ENCODE peak calls at places on chromosome 19, in six cellular contexts. One of them, this sample, is unnamed.

GRCh38 chr19:30288957-30289735 is 83.0 kb upstream of the ZNF536 start:
- DNase-seq in fibroblast of the aortic adventitia: no peak
- DNase-seq in anterior cingulate cortex: no peak
- DNase-seq in activated naive CD4-positive, alpha-beta T cell: no peak
- DNase-seq in HT1080: no peak
- DNase-seq in ELR: no peak
- DNase-seq in this sample: no peak

GRCh38 chr19:40223135-40223822 is 3.2 kb downstream of the CCNP start:
- DNase-seq in fibroblast of the aortic adventitia: no peak
- DNase-seq in anterior cingulate cortex: no peak
- DNase-seq in activated naive CD4-positive, alpha-beta T cell: no peak
- DNase-seq in HT1080: no peak
- DNase-seq in ELR: no peak
- DNase-seq in this sample: peak

GRCh38 chr19:46546194-46546896 is 50.7 kb upstream of the PNMA8B start:
- DNase-seq in fibroblast of the aortic adventitia: peak
- DNase-seq in anterior cingulate cortex: no peak
- DNase-seq in activated naive CD4-positive, alpha-beta T cell: no peak
- DNase-seq in HT1080: peak
- DNase-seq in ELR: peak
- DNase-seq in this sample: peak

GRCh38 chr19:4866595-4867424 is 657 bp downstream of the PLIN3 start:
- DNase-seq in fibroblast of the aortic adventitia: peak
- DNase-seq in anterior cingulate cortex: no peak
- DNase-seq in activated naive CD4-positive, alpha-beta T cell: no peak
- DNase-seq in HT1080: no peak
- DNase-seq in ELR: peak
- DNase-seq in this sample: peak

GRCh38 chr19:51743405-51743804 is 8.3 kb downstream of the FPR1 start:
- DNase-seq in fibroblast of the aortic adventitia: no peak
- DNase-seq in anterior cingulate cortex: no peak
- DNase-seq in activated naive CD4-positive, alpha-beta T cell: no peak
- DNase-seq in HT1080: peak
- DNase-seq in ELR: peak
- DNase-seq in this sample: no peak

GRCh38 chr19:38093587-38093986 is 130.4 kb downstream of the DPF1 start:
- DNase-seq in fibroblast of the aortic adventitia: no peak
- DNase-seq in anterior cingulate cortex: no peak
- DNase-seq in activated naive CD4-positive, alpha-beta T cell: no peak
- DNase-seq in HT1080: no peak
- DNase-seq in ELR: no peak
- DNase-seq in this sample: no peak

GRCh38 chr19:12838182-12838890 is at the start of gene MAST1:
- DNase-seq in fibroblast of the aortic adventitia: no peak
- DNase-seq in anterior cingulate cortex: no peak
- DNase-seq in activated naive CD4-positive, alpha-beta T cell: no peak
- DNase-seq in HT1080: no peak
- DNase-seq in ELR: peak
- DNase-seq in this sample: peak

GRCh38 chr19:6769006-6769637 is 1.9 kb upstream of the SH2D3A start:
- DNase-seq in fibroblast of the aortic adventitia: peak
- DNase-seq in anterior cingulate cortex: no peak
- DNase-seq in activated naive CD4-positive, alpha-beta T cell: no peak
- DNase-seq in HT1080: peak
- DNase-seq in ELR: peak
- DNase-seq in this sample: peak

GRCh38 chr19:39110263-39110967 is 15.2 kb upstream of the PAK4 start:
- DNase-seq in fibroblast of the aortic adventitia: peak
- DNase-seq in anterior cingulate cortex: no peak
- DNase-seq in activated naive CD4-positive, alpha-beta T cell: peak
- DNase-seq in HT1080: no peak
- DNase-seq in ELR: peak
- DNase-seq in this sample: peak

GRCh38 chr19:4704317-4704673 is 19.3 kb downstream of the DPP9 start:
- DNase-seq in fibroblast of the aortic adventitia: no peak
- DNase-seq in anterior cingulate cortex: no peak
- DNase-seq in activated naive CD4-positive, alpha-beta T cell: no peak
- DNase-seq in HT1080: no peak
- DNase-seq in ELR: no peak
- DNase-seq in this sample: no peak

GRCh38 chr19:33408538-33408937 is 35.0 kb downstream of the CEBPG start:
- DNase-seq in fibroblast of the aortic adventitia: no peak
- DNase-seq in anterior cingulate cortex: no peak
- DNase-seq in activated naive CD4-positive, alpha-beta T cell: no peak
- DNase-seq in HT1080: no peak
- DNase-seq in ELR: no peak
- DNase-seq in this sample: no peak

GRCh38 chr19:16070366-16070990 is 5.8 kb upstream of the TPM4 start:
- DNase-seq in fibroblast of the aortic adventitia: no peak
- DNase-seq in anterior cingulate cortex: no peak
- DNase-seq in activated naive CD4-positive, alpha-beta T cell: peak
- DNase-seq in HT1080: peak
- DNase-seq in ELR: no peak
- DNase-seq in this sample: peak

GRCh38 chr19:20333508-20333907 is 166.5 kb downstream of the ZNF486 start:
- DNase-seq in fibroblast of the aortic adventitia: no peak
- DNase-seq in anterior cingulate cortex: no peak
- DNase-seq in activated naive CD4-positive, alpha-beta T cell: no peak
- DNase-seq in HT1080: no peak
- DNase-seq in ELR: no peak
- DNase-seq in this sample: no peak

GRCh38 chr19:16566161-16566560 is 6.1 kb downstream of the SLC35E1 start:
- DNase-seq in fibroblast of the aortic adventitia: no peak
- DNase-seq in anterior cingulate cortex: no peak
- DNase-seq in activated naive CD4-positive, alpha-beta T cell: peak
- DNase-seq in HT1080: no peak
- DNase-seq in ELR: no peak
- DNase-seq in this sample: no peak

GRCh38 chr19:2273356-2274184 is 8.4 kb downstream of the PEAK3 start:
- DNase-seq in fibroblast of the aortic adventitia: peak
- DNase-seq in anterior cingulate cortex: no peak
- DNase-seq in activated naive CD4-positive, alpha-beta T cell: peak
- DNase-seq in HT1080: peak
- DNase-seq in ELR: peak
- DNase-seq in this sample: peak

GRCh38 chr19:2557093-2557440 is 81.1 kb downstream of the GADD45B start:
- DNase-seq in fibroblast of the aortic adventitia: no peak
- DNase-seq in anterior cingulate cortex: no peak
- DNase-seq in activated naive CD4-positive, alpha-beta T cell: no peak
- DNase-seq in HT1080: no peak
- DNase-seq in ELR: no peak
- DNase-seq in this sample: no peak

GRCh38 chr19:53868091-53868891 is 608 bp downstream of the MYADM start:
- DNase-seq in fibroblast of the aortic adventitia: peak
- DNase-seq in anterior cingulate cortex: no peak
- DNase-seq in activated naive CD4-positive, alpha-beta T cell: no peak
- DNase-seq in HT1080: peak
- DNase-seq in ELR: peak
- DNase-seq in this sample: peak

GRCh38 chr19:51514866-51515481 is 13.4 kb upstream of the SIGLEC12 start:
- DNase-seq in fibroblast of the aortic adventitia: peak
- DNase-seq in anterior cingulate cortex: no peak
- DNase-seq in activated naive CD4-positive, alpha-beta T cell: peak
- DNase-seq in HT1080: peak
- DNase-seq in ELR: peak
- DNase-seq in this sample: peak

GRCh38 chr19:1261863-1262686 is 7.1 kb upstream of the CIRBP start:
- DNase-seq in fibroblast of the aortic adventitia: peak
- DNase-seq in anterior cingulate cortex: no peak
- DNase-seq in activated naive CD4-positive, alpha-beta T cell: no peak
- DNase-seq in HT1080: no peak
- DNase-seq in ELR: peak
- DNase-seq in this sample: peak

GRCh38 chr19:754530-754929 is 3.6 kb downstream of the MISP start:
- DNase-seq in fibroblast of the aortic adventitia: no peak
- DNase-seq in anterior cingulate cortex: no peak
- DNase-seq in activated naive CD4-positive, alpha-beta T cell: no peak
- DNase-seq in HT1080: no peak
- DNase-seq in ELR: no peak
- DNase-seq in this sample: no peak

GRCh38 chr19:3065675-3066357 is 3.5 kb upstream of the TLE5 start:
- DNase-seq in fibroblast of the aortic adventitia: no peak
- DNase-seq in anterior cingulate cortex: no peak
- DNase-seq in activated naive CD4-positive, alpha-beta T cell: no peak
- DNase-seq in HT1080: no peak
- DNase-seq in ELR: no peak
- DNase-seq in this sample: no peak

GRCh38 chr19:12075538-12076139 is 11.1 kb downstream of the ZNF844 start:
- DNase-seq in fibroblast of the aortic adventitia: no peak
- DNase-seq in anterior cingulate cortex: no peak
- DNase-seq in activated naive CD4-positive, alpha-beta T cell: no peak
- DNase-seq in HT1080: no peak
- DNase-seq in ELR: no peak
- DNase-seq in this sample: no peak

GRCh38 chr19:13459351-13459750 is 46.9 kb downstream of the CACNA1A start:
- DNase-seq in fibroblast of the aortic adventitia: no peak
- DNase-seq in anterior cingulate cortex: peak
- DNase-seq in activated naive CD4-positive, alpha-beta T cell: no peak
- DNase-seq in HT1080: no peak
- DNase-seq in ELR: no peak
- DNase-seq in this sample: no peak

GRCh38 chr19:8304841-8305621 is 3.1 kb downstream of the CD320 start:
- DNase-seq in fibroblast of the aortic adventitia: no peak
- DNase-seq in anterior cingulate cortex: no peak
- DNase-seq in activated naive CD4-positive, alpha-beta T cell: no peak
- DNase-seq in HT1080: no peak
- DNase-seq in ELR: peak
- DNase-seq in this sample: no peak

GRCh38 chr19:14000691-14001365 is 5.3 kb downstream of the RFX1 start:
- DNase-seq in fibroblast of the aortic adventitia: no peak
- DNase-seq in anterior cingulate cortex: no peak
- DNase-seq in activated naive CD4-positive, alpha-beta T cell: no peak
- DNase-seq in HT1080: no peak
- DNase-seq in ELR: no peak
- DNase-seq in this sample: no peak

GRCh38 chr19:40279120-40279551 is 6.0 kb downstream of the AKT2 start:
- DNase-seq in fibroblast of the aortic adventitia: peak
- DNase-seq in anterior cingulate cortex: no peak
- DNase-seq in activated naive CD4-positive, alpha-beta T cell: no peak
- DNase-seq in HT1080: no peak
- DNase-seq in ELR: no peak
- DNase-seq in this sample: no peak

GRCh38 chr19:47257411-47258169 is 1.3 kb downstream of the CCDC9 start:
- DNase-seq in fibroblast of the aortic adventitia: peak
- DNase-seq in anterior cingulate cortex: no peak
- DNase-seq in activated naive CD4-positive, alpha-beta T cell: no peak
- DNase-seq in HT1080: no peak
- DNase-seq in ELR: peak
- DNase-seq in this sample: no peak

GRCh38 chr19:16025108-16026101 is 50.9 kb upstream of the TPM4 start:
- DNase-seq in fibroblast of the aortic adventitia: peak
- DNase-seq in anterior cingulate cortex: no peak
- DNase-seq in activated naive CD4-positive, alpha-beta T cell: no peak
- DNase-seq in HT1080: peak
- DNase-seq in ELR: peak
- DNase-seq in this sample: peak

GRCh38 chr19:16330811-16331690 is 6.4 kb downstream of the KLF2 start:
- DNase-seq in fibroblast of the aortic adventitia: peak
- DNase-seq in anterior cingulate cortex: no peak
- DNase-seq in activated naive CD4-positive, alpha-beta T cell: no peak
- DNase-seq in HT1080: peak
- DNase-seq in ELR: peak
- DNase-seq in this sample: no peak

This sample was measured in PC-3.